ENCODE peak calls at places on chromosomes 1 and 21, in nine cellular contexts. One of them, this sample, is unnamed.

GRCh38 chr1:6770727-6771567 is 14.3 kb upstream of the CAMTA1 start:
- DNase-seq in Calu3: no peak
- DNase-seq in activated B cell treated with CpG ODN at 0.5 μM for 24 hours: no peak
- DNase-seq in fibroblast of lung: peak
- DNase-seq in lower lobe of right lung: no peak
- DNase-seq in IMR-90: peak
- DNase-seq in AG09319: no peak
- DNase-seq in GM20000: no peak
- DNase-seq in AG04450: no peak
- DNase-seq in this sample: no peak

GRCh38 chr1:11473635-11474034 is 5.3 kb upstream of the DISP3 start:
- DNase-seq in AG04450: no peak
- DNase-seq in AG09319: no peak
- DNase-seq in lower lobe of right lung: no peak
- DNase-seq in activated B cell treated with CpG ODN at 0.5 μM for 24 hours: no peak
- DNase-seq in GM20000: no peak
- DNase-seq in Calu3: peak
- DNase-seq in fibroblast of lung: peak
- DNase-seq in IMR-90: peak
- DNase-seq in this sample: no peak

GRCh38 chr21:29671728-29672127 is 268.1 kb downstream of the GRIK1 start:
- DNase-seq in IMR-90: no peak
- DNase-seq in lower lobe of right lung: no peak
- DNase-seq in AG04450: no peak
- DNase-seq in Calu3: no peak
- DNase-seq in GM20000: no peak
- DNase-seq in fibroblast of lung: no peak
- DNase-seq in AG09319: no peak
- DNase-seq in activated B cell treated with CpG ODN at 0.5 μM for 24 hours: no peak
- DNase-seq in this sample: no peak

GRCh38 chr1:12615916-12616708 is 1.9 kb downstream of the DHRS3 start:
- DNase-seq in activated B cell treated with CpG ODN at 0.5 μM for 24 hours: no peak
- DNase-seq in Calu3: peak
- DNase-seq in fibroblast of lung: peak
- DNase-seq in AG09319: no peak
- DNase-seq in GM20000: no peak
- DNase-seq in AG04450: no peak
- DNase-seq in IMR-90: peak
- DNase-seq in lower lobe of right lung: peak
- DNase-seq in this sample: no peak

GRCh38 chr1:31122779-31123178 is 57.3 kb upstream of the PUM1 start:
- DNase-seq in activated B cell treated with CpG ODN at 0.5 μM for 24 hours: no peak
- DNase-seq in IMR-90: peak
- DNase-seq in lower lobe of right lung: no peak
- DNase-seq in AG04450: no peak
- DNase-seq in AG09319: no peak
- DNase-seq in GM20000: no peak
- DNase-seq in Calu3: no peak
- DNase-seq in fibroblast of lung: peak
- DNase-seq in this sample: no peak

GRCh38 chr1:161166669-161167548 is 683 bp downstream of the PPOX start:
- DNase-seq in activated B cell treated with CpG ODN at 0.5 μM for 24 hours: no peak
- DNase-seq in Calu3: peak
- DNase-seq in GM20000: no peak
- DNase-seq in IMR-90: no peak
- DNase-seq in fibroblast of lung: no peak
- DNase-seq in lower lobe of right lung: no peak
- DNase-seq in AG09319: no peak
- DNase-seq in AG04450: no peak
- DNase-seq in this sample: no peak

GRCh38 chr21:34965200-34966174 is 83.6 kb downstream of the RUNX1 start:
- DNase-seq in fibroblast of lung: peak
- DNase-seq in AG04450: peak
- DNase-seq in activated B cell treated with CpG ODN at 0.5 μM for 24 hours: no peak
- DNase-seq in lower lobe of right lung: no peak
- DNase-seq in IMR-90: peak
- DNase-seq in AG09319: no peak
- DNase-seq in Calu3: no peak
- DNase-seq in GM20000: no peak
- DNase-seq in this sample: no peak

GRCh38 chr1:39170731-39171375 is 33.6 kb upstream of the MACF1 start:
- DNase-seq in GM20000: no peak
- DNase-seq in Calu3: no peak
- DNase-seq in fibroblast of lung: no peak
- DNase-seq in AG09319: no peak
- DNase-seq in IMR-90: peak
- DNase-seq in activated B cell treated with CpG ODN at 0.5 μM for 24 hours: no peak
- DNase-seq in AG04450: no peak
- DNase-seq in lower lobe of right lung: no peak
- DNase-seq in this sample: no peak

GRCh38 chr1:22573237-22573636 is 9.9 kb downstream of the EPHA8 start:
- DNase-seq in AG04450: no peak
- DNase-seq in Calu3: no peak
- DNase-seq in IMR-90: no peak
- DNase-seq in AG09319: no peak
- DNase-seq in fibroblast of lung: no peak
- DNase-seq in activated B cell treated with CpG ODN at 0.5 μM for 24 hours: no peak
- DNase-seq in GM20000: no peak
- DNase-seq in lower lobe of right lung: no peak
- DNase-seq in this sample: no peak

GRCh38 chr21:33070921-33071877 is 1.3 kb downstream of the OLIG1 start:
- DNase-seq in AG04450: no peak
- DNase-seq in lower lobe of right lung: no peak
- DNase-seq in fibroblast of lung: peak
- DNase-seq in AG09319: no peak
- DNase-seq in activated B cell treated with CpG ODN at 0.5 μM for 24 hours: no peak
- DNase-seq in GM20000: peak
- DNase-seq in Calu3: peak
- DNase-seq in IMR-90: no peak
- DNase-seq in this sample: no peak

GRCh38 chr1:5269901-5270300 is 615.5 kb downstream of the AJAP1 start:
- DNase-seq in AG04450: no peak
- DNase-seq in IMR-90: no peak
- DNase-seq in Calu3: no peak
- DNase-seq in lower lobe of right lung: no peak
- DNase-seq in GM20000: no peak
- DNase-seq in activated B cell treated with CpG ODN at 0.5 μM for 24 hours: no peak
- DNase-seq in AG09319: no peak
- DNase-seq in fibroblast of lung: no peak
- DNase-seq in this sample: no peak

GRCh38 chr1:178407215-178407614 is 89.5 kb downstream of the CLEC20A start:
- DNase-seq in GM20000: no peak
- DNase-seq in lower lobe of right lung: no peak
- DNase-seq in AG04450: no peak
- DNase-seq in activated B cell treated with CpG ODN at 0.5 μM for 24 hours: no peak
- DNase-seq in AG09319: no peak
- DNase-seq in IMR-90: no peak
- DNase-seq in fibroblast of lung: no peak
- DNase-seq in Calu3: no peak
- DNase-seq in this sample: no peak

GRCh38 chr1:205933672-205934618 is 9.3 kb downstream of the SLC26A9 start:
- DNase-seq in activated B cell treated with CpG ODN at 0.5 μM for 24 hours: no peak
- DNase-seq in Calu3: peak
- DNase-seq in IMR-90: peak
- DNase-seq in AG04450: no peak
- DNase-seq in lower lobe of right lung: no peak
- DNase-seq in fibroblast of lung: peak
- DNase-seq in GM20000: no peak
- DNase-seq in AG09319: no peak
- DNase-seq in this sample: no peak

GRCh38 chr1:173669491-173669941 is at the start of gene ANKRD45:
- DNase-seq in activated B cell treated with CpG ODN at 0.5 μM for 24 hours: peak
- DNase-seq in IMR-90: peak
- DNase-seq in AG04450: no peak
- DNase-seq in GM20000: no peak
- DNase-seq in Calu3: peak
- DNase-seq in lower lobe of right lung: peak
- DNase-seq in fibroblast of lung: peak
- DNase-seq in AG09319: no peak
- DNase-seq in this sample: peak

GRCh38 chr21:44366586-44367211 is 13.3 kb downstream of the TRPM2 start:
- DNase-seq in GM20000: no peak
- DNase-seq in Calu3: no peak
- DNase-seq in lower lobe of right lung: no peak
- DNase-seq in activated B cell treated with CpG ODN at 0.5 μM for 24 hours: no peak
- DNase-seq in AG04450: no peak
- DNase-seq in fibroblast of lung: no peak
- DNase-seq in IMR-90: no peak
- DNase-seq in AG09319: no peak
- DNase-seq in this sample: no peak

GRCh38 chr1:189654906-189655305 is 822.8 kb downstream of the BRINP3 start:
- DNase-seq in AG04450: peak
- DNase-seq in IMR-90: peak
- DNase-seq in GM20000: no peak
- DNase-seq in AG09319: no peak
- DNase-seq in Calu3: no peak
- DNase-seq in activated B cell treated with CpG ODN at 0.5 μM for 24 hours: no peak
- DNase-seq in fibroblast of lung: peak
- DNase-seq in lower lobe of right lung: no peak
- DNase-seq in this sample: no peak

GRCh38 chr1:44698138-44698537 is 23.6 kb downstream of the ARMH1 start:
- DNase-seq in GM20000: no peak
- DNase-seq in AG04450: no peak
- DNase-seq in lower lobe of right lung: no peak
- DNase-seq in fibroblast of lung: no peak
- DNase-seq in Calu3: no peak
- DNase-seq in activated B cell treated with CpG ODN at 0.5 μM for 24 hours: no peak
- DNase-seq in AG09319: no peak
- DNase-seq in IMR-90: no peak
- DNase-seq in this sample: no peak

GRCh38 chr1:116375884-116376733 is 3.1 kb downstream of the ATP1A1 start:
- DNase-seq in GM20000: no peak
- DNase-seq in IMR-90: peak
- DNase-seq in activated B cell treated with CpG ODN at 0.5 μM for 24 hours: no peak
- DNase-seq in Calu3: peak
- DNase-seq in lower lobe of right lung: peak
- DNase-seq in AG09319: no peak
- DNase-seq in fibroblast of lung: peak
- DNase-seq in AG04450: no peak
- DNase-seq in this sample: peak

GRCh38 chr1:40952744-40953315 is 26.7 kb upstream of the CTPS1 start:
- DNase-seq in AG04450: no peak
- DNase-seq in Calu3: no peak
- DNase-seq in GM20000: no peak
- DNase-seq in lower lobe of right lung: no peak
- DNase-seq in IMR-90: no peak
- DNase-seq in AG09319: no peak
- DNase-seq in activated B cell treated with CpG ODN at 0.5 μM for 24 hours: no peak
- DNase-seq in fibroblast of lung: no peak
- DNase-seq in this sample: no peak
- TF ChIP-seq CTCF in AG04450: no peak
- TF ChIP-seq CTCF in Calu3: no peak
- TF ChIP-seq CTCF in GM20000: no peak
- TF ChIP-seq CTCF in lower lobe of right lung: no peak
- TF ChIP-seq CTCF in IMR-90: no peak
- TF ChIP-seq CTCF in AG09319: no peak
- TF ChIP-seq CTCF in activated B cell treated with CpG ODN at 0.5 μM for 24 hours: no peak
- TF ChIP-seq CTCF in fibroblast of lung: no peak
- TF ChIP-seq CTCF in this sample: no peak

GRCh38 chr1:147515046-147515869 is 26.0 kb upstream of the BCL9 start:
- DNase-seq in GM20000: no peak
- DNase-seq in IMR-90: peak
- DNase-seq in AG09319: no peak
- DNase-seq in activated B cell treated with CpG ODN at 0.5 μM for 24 hours: no peak
- DNase-seq in lower lobe of right lung: no peak
- DNase-seq in AG04450: no peak
- DNase-seq in fibroblast of lung: peak
- DNase-seq in Calu3: peak
- DNase-seq in this sample: no peak
- TF ChIP-seq CTCF in GM20000: no peak
- TF ChIP-seq CTCF in IMR-90: no peak
- TF ChIP-seq CTCF in AG09319: no peak
- TF ChIP-seq CTCF in activated B cell treated with CpG ODN at 0.5 μM for 24 hours: no peak
- TF ChIP-seq CTCF in lower lobe of right lung: no peak
- TF ChIP-seq CTCF in AG04450: no peak
- TF ChIP-seq CTCF in fibroblast of lung: no peak
- TF ChIP-seq CTCF in Calu3: peak
- TF ChIP-seq CTCF in this sample: no peak

GRCh38 chr1:192998536-192998935 is 60.6 kb downstream of the UCHL5 start:
- DNase-seq in IMR-90: no peak
- DNase-seq in activated B cell treated with CpG ODN at 0.5 μM for 24 hours: no peak
- DNase-seq in lower lobe of right lung: no peak
- DNase-seq in Calu3: no peak
- DNase-seq in AG09319: no peak
- DNase-seq in AG04450: no peak
- DNase-seq in GM20000: no peak
- DNase-seq in fibroblast of lung: no peak
- DNase-seq in this sample: no peak
- TF ChIP-seq CTCF in IMR-90: peak
- TF ChIP-seq CTCF in activated B cell treated with CpG ODN at 0.5 μM for 24 hours: no peak
- TF ChIP-seq CTCF in lower lobe of right lung: peak
- TF ChIP-seq CTCF in Calu3: no peak
- TF ChIP-seq CTCF in AG09319: no peak
- TF ChIP-seq CTCF in AG04450: peak
- TF ChIP-seq CTCF in GM20000: no peak
- TF ChIP-seq CTCF in fibroblast of lung: no peak
- TF ChIP-seq CTCF in this sample: no peak

DNA sequence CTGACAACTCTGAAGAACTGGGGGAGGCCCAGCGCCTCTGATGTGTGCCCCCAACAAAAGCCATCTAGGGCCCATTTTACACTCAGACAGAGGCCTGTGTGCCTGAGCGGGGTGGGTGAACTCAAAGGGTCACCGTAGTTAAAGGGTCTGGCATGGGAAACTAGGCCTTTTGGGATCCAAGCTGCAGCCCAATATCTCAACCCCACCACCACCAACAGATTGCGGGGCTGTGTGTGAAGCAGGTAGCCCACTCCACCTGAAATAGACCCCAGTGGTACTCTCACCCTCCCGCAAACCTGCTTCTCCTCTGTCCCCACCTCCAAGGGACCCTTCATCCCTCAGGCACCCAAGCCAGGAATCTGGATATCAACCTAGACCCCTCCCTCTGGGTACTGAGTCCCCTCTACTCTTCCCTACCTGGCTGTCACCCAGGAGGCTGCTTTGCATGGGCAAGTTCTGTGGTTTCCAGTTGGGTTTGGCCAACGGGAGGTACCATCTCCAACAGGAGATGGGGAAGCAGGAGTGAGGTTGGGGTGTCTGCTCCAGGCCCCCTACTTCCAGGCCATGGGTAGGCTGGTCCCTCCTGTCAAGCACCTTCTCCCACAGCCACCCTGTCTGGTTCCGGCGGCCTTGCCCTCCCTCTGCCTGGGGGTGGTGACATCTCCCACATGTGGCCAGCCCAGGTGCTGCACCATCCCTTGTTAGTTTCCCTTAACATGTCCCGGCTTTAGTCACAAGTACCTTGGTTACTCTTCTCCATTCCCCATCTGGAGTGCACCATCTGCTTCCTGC is 35.2 kb upstream of the LRP8 start:
- DNase-seq in activated B cell treated with CpG ODN at 0.5 μM for 24 hours: peak
- DNase-seq in AG04450: no peak
- DNase-seq in AG09319: no peak
- DNase-seq in lower lobe of right lung: no peak
- DNase-seq in Calu3: no peak
- DNase-seq in GM20000: peak
- DNase-seq in fibroblast of lung: no peak
- DNase-seq in IMR-90: no peak
- DNase-seq in this sample: no peak
- TF ChIP-seq CTCF in activated B cell treated with CpG ODN at 0.5 μM for 24 hours: no peak
- TF ChIP-seq CTCF in AG04450: no peak
- TF ChIP-seq CTCF in AG09319: no peak
- TF ChIP-seq CTCF in lower lobe of right lung: no peak
- TF ChIP-seq CTCF in Calu3: no peak
- TF ChIP-seq CTCF in GM20000: peak
- TF ChIP-seq CTCF in fibroblast of lung: no peak
- TF ChIP-seq CTCF in IMR-90: no peak
- TF ChIP-seq CTCF in this sample: no peak